ENCODE peak calls at places on chromosomes 3 and 15, in eight cellular contexts. L is heart left ventricle; R is left ventricle myocardium inferior; J is CD8-positive, alpha-beta T cell; U is WERI-Rb-1; W is HFF-Myc; T is BJ; X is dorsolateral prefrontal cortex. N is an unnamed sample.

GRCh38 chr3:131602011-131602779 is 99.4 kb upstream of the MRPL3 start:
- DNase-seq in L (no peak), R (no peak), J (no peak), U (no peak), W (no peak), T (no peak), X (no peak), N (no peak)

GRCh38 chr15:63880744-63881143 is 47.0 kb upstream of the HERC1 start:
- DNase-seq in L (no peak), R (no peak), J (no peak), U (no peak), W (no peak), T (no peak), X (no peak), N (no peak)

GRCh38 chr3:185824467-185825378 is at the start of gene IGF2BP2:
- DNase-seq in L (peak), R (peak), J (peak), U (peak), W (no peak), T (no peak), X (no peak), N (no peak)

GRCh38 chr3:46280105-46280797 is 38.0 kb downstream of the CCR3 start:
- DNase-seq in L (no peak), R (no peak), J (peak), U (no peak), W (no peak), T (no peak), X (no peak), N (no peak)

GRCh38 chr3:150743508-150743907 is 19.5 kb downstream of the SIAH2 start:
- DNase-seq in L (no peak), R (no peak), J (no peak), U (no peak), W (no peak), T (no peak), X (no peak), N (no peak)

GRCh38 chr3:125594581-125595011 is 701 bp downstream of the OSBPL11 start:
- DNase-seq in L (no peak), R (peak), J (no peak), U (peak), W (no peak), T (peak), X (no peak), N (no peak)

GRCh38 chr15:58522391-58522790 is 90.6 kb downstream of the LIPC start:
- DNase-seq in L (peak), R (peak), J (no peak), U (no peak), W (no peak), T (no peak), X (peak), N (no peak)

GRCh38 chr3:121958801-121959200 is 63.2 kb downstream of the ILDR1 start:
- DNase-seq in L (no peak), R (no peak), J (no peak), U (no peak), W (no peak), T (no peak), X (no peak), N (no peak)

GRCh38 chr3:136838641-136839555 is 20.0 kb downstream of the SLC35G2 start:
- DNase-seq in L (no peak), R (no peak), J (no peak), U (no peak), W (no peak), T (no peak), X (no peak), N (no peak)

GRCh38 chr3:177284383-177284881 is 87.2 kb upstream of the TBL1XR1 start:
- DNase-seq in L (no peak), R (peak), J (no peak), U (peak), W (peak), T (no peak), X (no peak), N (no peak)

GRCh38 chr3:132550579-132551305 is 46.3 kb upstream of the ACKR4 start:
- DNase-seq in L (no peak), R (no peak), J (no peak), U (no peak), W (no peak), T (no peak), X (no peak), N (no peak)

GRCh38 chr3:187833799-187834578 is 88.7 kb upstream of the BCL6 start:
- DNase-seq in L (no peak), R (no peak), J (no peak), U (no peak), W (no peak), T (no peak), X (no peak), N (no peak)

GRCh38 chr3:143170676-143171075 is 51.1 kb downstream of the CHST2 start:
- DNase-seq in L (no peak), R (no peak), J (no peak), U (no peak), W (no peak), T (no peak), X (no peak), N (no peak)

GRCh38 chr3:186985713-186986364 is 55.5 kb downstream of the ST6GAL1 start:
- DNase-seq in L (no peak), R (no peak), J (no peak), U (no peak), W (no peak), T (no peak), X (no peak), N (no peak)

GRCh38 chr15:70023769-70024491 is 73.8 kb downstream of the TLE3 start:
- DNase-seq in L (no peak), R (peak), J (no peak), U (no peak), W (no peak), T (peak), X (no peak), N (peak)

GRCh38 chr3:60998855-60999254 is 252.4 kb downstream of the FHIT start:
- DNase-seq in L (no peak), R (no peak), J (no peak), U (no peak), W (no peak), T (no peak), X (no peak), N (no peak)

GRCh38 chr3:116140100-116140689 is 305.1 kb downstream of the LSAMP start:
- DNase-seq in L (no peak), R (no peak), J (no peak), U (no peak), W (peak), T (no peak), X (no peak), N (no peak)

GRCh38 chr3:71050521-71051258 is 532.8 kb downstream of the FOXP1 start:
- DNase-seq in L (no peak), R (no peak), J (peak), U (no peak), W (no peak), T (no peak), X (no peak), N (no peak)

GRCh38 chr15:70395164-70395563 is 297.4 kb upstream of the TLE3 start:
- DNase-seq in L (no peak), R (no peak), J (no peak), U (no peak), W (no peak), T (no peak), X (no peak), N (no peak)

GRCh38 chr3:197546307-197547085 is 9.3 kb downstream of the BDH1 start:
- DNase-seq in L (no peak), R (no peak), J (no peak), U (no peak), W (no peak), T (no peak), X (no peak), N (no peak)

GRCh38 chr15:23866832-23867231 is 179.7 kb upstream of the NDN start:
- DNase-seq in L (no peak), R (no peak), J (no peak), U (peak), W (no peak), T (no peak), X (no peak), N (no peak)

GRCh38 chr15:68176601-68177000 is 28.5 kb downstream of the CALML4 start:
- DNase-seq in L (no peak), R (no peak), J (no peak), U (no peak), W (no peak), T (no peak), X (no peak), N (no peak)

GRCh38 chr15:81296673-81297072 is 27.3 kb downstream of the STARD5 start:
- DNase-seq in L (peak), R (peak), J (peak), U (no peak), W (no peak), T (no peak), X (no peak), N (no peak)

GRCh38 chr3:22161315-22161714 is 410.3 kb upstream of the ZNF385D start:
- DNase-seq in L (no peak), R (no peak), J (no peak), U (no peak), W (no peak), T (no peak), X (no peak), N (no peak)

GRCh38 chr3:5210926-5211325 is 23.4 kb downstream of the EDEM1 start:
- DNase-seq in L (no peak), R (no peak), J (no peak), U (no peak), W (no peak), T (no peak), X (no peak), N (no peak)

GRCh38 chr3:32684800-32685603 is at the start of gene CNOT10:
- DNase-seq in L (peak), R (peak), J (peak), U (peak), W (peak), T (peak), X (peak), N (peak)
- TF ChIP-seq CTCF in L (no peak), R (peak), J (peak), U (no peak), W (no peak), T (peak), X (peak), N (peak)

GRCh38 chr15:75625542-75626347 is at the start of gene SNUPN:
- DNase-seq in L (peak), R (peak), J (peak), U (peak), W (peak), T (peak), X (peak), N (no peak)

GRCh38 chr15:75620776-75621536 is 4.6 kb downstream of the SNUPN start:
- DNase-seq in L (peak), R (peak), J (no peak), U (no peak), W (peak), T (peak), X (no peak), N (peak)

GRCh38 chr15:75616766-75617165 is 8.8 kb downstream of the SNUPN start:
- DNase-seq in L (no peak), R (no peak), J (no peak), U (no peak), W (no peak), T (no peak), X (no peak), N (no peak)

GRCh38 chr15:75622505-75622904 is 3.0 kb downstream of the SNUPN start:
- DNase-seq in L (no peak), R (no peak), J (no peak), U (no peak), W (no peak), T (no peak), X (no peak), N (no peak)

GRCh38 chr15:75620043-75620775 is 5.3 kb downstream of the SNUPN start:
- DNase-seq in L (no peak), R (peak), J (no peak), U (no peak), W (no peak), T (no peak), X (no peak), N (no peak)
- H3K4me3 ChIP-seq in L (peak), R (peak), J (no peak), U (no peak), W (peak), T (peak), X (no peak), N (peak)

DNA sequence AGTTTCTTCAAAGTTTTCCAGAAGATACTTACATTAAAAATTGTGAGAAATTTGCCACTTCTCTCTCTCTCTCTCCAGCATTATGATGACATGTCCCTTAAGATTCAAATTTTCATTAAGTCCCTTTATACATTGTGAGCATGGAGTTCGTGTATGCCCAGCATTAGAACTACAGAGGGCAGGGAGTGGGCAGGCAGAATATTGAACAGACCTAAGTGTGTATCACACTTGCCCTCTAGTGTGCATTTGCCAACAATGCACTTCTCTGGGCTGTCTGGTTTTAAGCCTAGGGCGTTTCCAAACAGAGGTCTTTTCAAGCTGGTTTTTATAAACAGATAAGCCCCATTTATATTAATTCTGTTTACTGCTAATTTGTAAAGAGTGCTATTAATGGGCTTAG is 28.3 kb upstream of the CMSS1 start:
- DNase-seq in L (no peak), R (no peak), J (no peak), U (peak), W (peak), T (no peak), X (no peak), N (no peak)
- TF ChIP-seq CTCF in L (peak), R (peak), J (peak), U (peak), W (peak), T (peak), X (peak), N (peak)

GRCh38 chr3:152195206-152195605 is 73.5 kb upstream of the MBNL1 start:
- DNase-seq in L (no peak), R (no peak), J (no peak), U (no peak), W (no peak), T (no peak), X (no peak), N (no peak)

GRCh38 chr3:152196782-152197181 is 71.9 kb upstream of the MBNL1 start:
- DNase-seq in L (no peak), R (no peak), J (no peak), U (no peak), W (no peak), T (no peak), X (no peak), N (no peak)

GRCh38 chr3:152192936-152193672 is 75.6 kb upstream of the MBNL1 start:
- DNase-seq in L (no peak), R (no peak), J (no peak), U (no peak), W (no peak), T (no peak), X (no peak), N (no peak)

GRCh38 chr3:152192050-152192449 is 76.7 kb upstream of the MBNL1 start:
- DNase-seq in L (no peak), R (no peak), J (peak), U (no peak), W (no peak), T (no peak), X (no peak), N (no peak)

DNA sequence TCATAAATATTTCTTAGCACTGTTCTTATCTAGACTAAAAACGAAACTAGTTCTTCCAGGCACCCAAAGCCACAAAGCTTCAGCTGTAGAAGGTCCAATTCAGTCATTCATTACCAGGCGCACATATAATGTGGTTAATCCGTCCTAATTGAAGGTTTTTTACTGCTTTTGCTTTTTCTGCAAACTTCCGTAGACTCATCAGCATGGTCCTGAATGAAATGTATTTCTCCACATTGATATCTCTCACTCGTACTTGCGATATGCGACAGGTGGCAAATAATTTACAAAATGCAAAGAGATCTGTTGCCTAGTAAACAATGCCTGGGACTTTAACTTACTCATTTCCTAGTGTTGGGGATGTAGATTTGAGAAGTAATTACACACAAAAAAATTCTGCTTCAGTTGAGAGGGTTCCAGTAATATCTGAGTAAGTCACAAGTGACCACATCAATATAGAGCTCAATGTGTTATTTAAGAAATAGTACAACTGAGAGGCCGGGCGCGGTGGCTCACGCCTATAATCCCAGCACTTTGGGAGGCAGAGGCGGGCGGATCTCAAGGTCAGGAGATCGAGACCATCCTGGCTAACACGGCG is 75.0 kb upstream of the MBNL1 start:
- DNase-seq in L (no peak), R (no peak), J (peak), U (no peak), W (no peak), T (no peak), X (no peak), N (no peak)
- H3K4me3 ChIP-seq in L (no peak), R (no peak), J (peak), U (no peak), W (no peak), T (no peak), X (no peak), N (no peak)

DNA sequence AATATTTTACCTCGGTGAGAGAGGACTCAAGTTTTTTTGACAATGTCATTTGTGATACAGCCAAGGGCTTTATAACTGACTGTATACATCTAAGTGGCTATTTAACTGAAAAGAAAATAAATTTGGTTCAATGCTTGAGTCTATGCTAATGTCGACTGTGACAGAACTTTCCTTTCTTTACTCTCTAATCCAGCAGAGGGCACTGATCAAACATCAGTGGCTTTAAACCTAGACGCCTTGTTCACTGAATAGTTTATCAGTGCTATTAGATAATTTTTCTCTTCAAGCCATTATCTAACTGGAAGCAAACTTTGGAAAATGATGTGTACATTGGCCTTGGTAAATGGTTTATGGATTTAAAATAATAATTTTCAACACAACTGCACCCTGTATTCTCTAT is 285.1 kb downstream of the CHL1 start:
- DNase-seq in L (no peak), R (no peak), J (no peak), U (no peak), W (no peak), T (no peak), X (no peak), N (no peak)
- TF ChIP-seq CTCF in L (no peak), R (no peak), J (no peak), U (peak), W (no peak), T (no peak), X (peak), N (no peak)

GRCh38 chr15:57306305-57306943 is 69.9 kb upstream of the CGNL1 start:
- DNase-seq in L (peak), R (peak), J (peak), U (peak), W (no peak), T (no peak), X (peak), N (no peak)

GRCh38 chr15:57305009-57305408 is 71.3 kb upstream of the CGNL1 start:
- DNase-seq in L (no peak), R (no peak), J (no peak), U (peak), W (no peak), T (no peak), X (no peak), N (no peak)

GRCh38 chr15:57307527-57308193 is 68.6 kb upstream of the CGNL1 start:
- DNase-seq in L (peak), R (no peak), J (no peak), U (no peak), W (no peak), T (no peak), X (no peak), N (no peak)

GRCh38 chr15:57310876-57311275 is 65.4 kb upstream of the CGNL1 start:
- DNase-seq in L (peak), R (no peak), J (no peak), U (no peak), W (no peak), T (no peak), X (peak), N (no peak)

DNA sequence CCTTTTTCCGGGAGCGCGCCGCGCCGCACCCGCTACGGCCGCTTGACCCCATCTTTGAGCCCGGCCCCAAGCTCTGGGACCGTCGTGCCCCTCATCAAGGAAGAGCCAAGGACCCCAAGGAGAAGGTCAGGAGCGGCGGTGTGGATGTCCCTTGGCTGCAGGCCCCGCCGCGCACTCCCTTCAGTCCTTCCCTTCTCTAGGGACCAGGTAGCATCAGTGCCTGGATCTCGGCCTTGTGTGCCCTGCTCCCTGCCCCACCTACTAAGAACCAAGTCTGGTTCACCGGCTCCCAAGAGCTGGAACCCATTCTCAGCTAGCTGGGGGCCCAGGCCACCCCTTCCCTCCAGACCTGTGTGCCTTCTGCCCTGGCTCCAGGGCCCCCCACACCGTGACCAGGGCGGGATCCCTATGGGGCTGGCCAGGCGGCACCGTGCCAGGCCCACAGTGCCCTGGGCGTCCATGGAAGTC is 69.3 kb upstream of the CGNL1 start:
- DNase-seq in L (peak), R (no peak), J (no peak), U (no peak), W (no peak), T (no peak), X (no peak), N (no peak)
- H3K4me3 ChIP-seq in L (peak), R (peak), J (no peak), U (no peak), W (peak), T (peak), X (peak), N (peak)

GRCh38 chr15:44158111-44158510 is 37.0 kb downstream of the FRMD5 start:
- DNase-seq in L (no peak), R (no peak), J (no peak), U (no peak), W (no peak), T (no peak), X (no peak), N (no peak)

GRCh38 chr15:44153352-44153751 is 41.7 kb downstream of the FRMD5 start:
- DNase-seq in L (no peak), R (no peak), J (no peak), U (no peak), W (no peak), T (no peak), X (no peak), N (no peak)

GRCh38 chr15:44159492-44159891 is 35.6 kb downstream of the FRMD5 start:
- DNase-seq in L (no peak), R (no peak), J (no peak), U (peak), W (no peak), T (no peak), X (no peak), N (no peak)

GRCh38 chr15:44163370-44163769 is 31.7 kb downstream of the FRMD5 start:
- DNase-seq in L (no peak), R (no peak), J (no peak), U (no peak), W (no peak), T (no peak), X (no peak), N (no peak)

GRCh38 chr15:44157679-44158078 is 37.4 kb downstream of the FRMD5 start:
- DNase-seq in L (no peak), R (no peak), J (no peak), U (no peak), W (peak), T (peak), X (no peak), N (peak)
- TF ChIP-seq CTCF in L (no peak), R (no peak), J (no peak), U (no peak), W (no peak), T (no peak), X (no peak), N (no peak)

N was measured in AG04449.